ENCODE peak calls at places on chromosomes 13 and 19, in eight cellular contexts. R, E, C, Y, V, S, M and H are unnamed samples.
A peak's percentile ranks its signal among the peaks of the same experiment; 100 is the strongest.

GRCh38 chr19:35013820-35014754 is 14.0 kb downstream of the GRAMD1A start:
- DNase-seq in R (peak; percentile 64), E (no peak), C (no peak), Y (no peak), V (no peak), S (no peak), M (peak; percentile 4), H (no peak)

GRCh38 chr13:97659602-97660001 is 225.6 kb downstream of the RAP2A start:
- DNase-seq in R (no peak), E (no peak), C (peak; percentile 21), Y (no peak), V (no peak), S (no peak), M (peak; percentile 43), H (no peak)

GRCh38 chr19:21256722-21257121 is 72.5 kb downstream of the ZNF708 start:
- DNase-seq in R (no peak), E (no peak), C (peak; percentile 4), Y (peak; percentile 54), V (no peak), S (no peak), M (peak; percentile 16), H (no peak)

GRCh38 chr19:45962021-45962420 is 11.6 kb downstream of the NOVA2 start:
- DNase-seq in R (no peak), E (no peak), C (no peak), Y (no peak), V (no peak), S (no peak), M (no peak), H (no peak)

GRCh38 chr13:59112375-59112774 is 1051.4 kb downstream of the DIAPH3 start:
- DNase-seq in R (peak; percentile 63), E (no peak), C (peak; percentile 99), Y (peak; percentile 1), V (no peak), S (no peak), M (peak; percentile 21), H (no peak)

GRCh38 chr19:54995561-54995960 is 29.4 kb downstream of the NLRP2 start:
- DNase-seq in R (no peak), E (no peak), C (no peak), Y (no peak), V (no peak), S (no peak), M (no peak), H (no peak)

GRCh38 chr19:52585101-52585500 is 15.0 kb downstream of the ZNF701 start:
- DNase-seq in R (no peak), E (no peak), C (no peak), Y (no peak), V (no peak), S (no peak), M (no peak), H (no peak)

GRCh38 chr19:17846146-17846545 is 1.6 kb downstream of the JAK3 start:
- DNase-seq in R (no peak), E (no peak), C (no peak), Y (no peak), V (no peak), S (no peak), M (no peak), H (no peak)

GRCh38 chr13:86795858-86796257 is 875.3 kb upstream of the SLITRK5 start:
- DNase-seq in R (no peak), E (no peak), C (no peak), Y (no peak), V (no peak), S (no peak), M (no peak), H (no peak)

GRCh38 chr19:4939466-4939865 is 29.4 kb upstream of the KDM4B start:
- DNase-seq in R (no peak), E (no peak), C (no peak), Y (no peak), V (no peak), S (no peak), M (no peak), H (no peak)

GRCh38 chr13:60627071-60627686 is 230.2 kb downstream of the TDRD3 start:
- DNase-seq in R (no peak), E (no peak), C (peak; percentile 3), Y (peak; percentile 22), V (no peak), S (no peak), M (peak; percentile 70), H (no peak)

GRCh38 chr19:18660051-18660910 is 23.2 kb upstream of the CRTC1 start:
- DNase-seq in R (peak; percentile 83), E (no peak), C (peak; percentile 69), Y (peak; percentile 81), V (peak; percentile 53), S (no peak), M (no peak), H (peak; percentile 86)

GRCh38 chr19:48353682-48354081 is 10.1 kb downstream of the TMEM143 start:
- DNase-seq in R (no peak), E (no peak), C (peak; percentile 33), Y (peak; percentile 50), V (no peak), S (no peak), M (no peak), H (no peak)

GRCh38 chr19:51695088-51695487 is 2.0 kb downstream of the SPACA6 start:
- DNase-seq in R (no peak), E (no peak), C (no peak), Y (no peak), V (no peak), S (no peak), M (no peak), H (no peak)

GRCh38 chr13:73133536-73133935 is 74.7 kb downstream of the KLF5 start:
- DNase-seq in R (no peak), E (no peak), C (no peak), Y (peak; percentile 66), V (no peak), S (no peak), M (no peak), H (no peak)

GRCh38 chr19:676343-677105 is at the start of gene FSTL3:
- DNase-seq in R (no peak), E (no peak), C (no peak), Y (peak; percentile 37), V (no peak), S (no peak), M (peak; percentile 77), H (no peak)

GRCh38 chr19:39969266-39969665 is 1.7 kb upstream of the PSMC4 start:
- DNase-seq in R (no peak), E (no peak), C (peak; percentile 35), Y (no peak), V (no peak), S (no peak), M (no peak), H (no peak)

GRCh38 chr19:17681505-17682125 is 6.5 kb downstream of the UNC13A start:
- DNase-seq in R (no peak), E (peak; percentile 21), C (peak; percentile 56), Y (peak; percentile 45), V (no peak), S (no peak), M (peak; percentile 77), H (no peak)

GRCh38 chr13:31731923-31732322 is 7.4 kb upstream of the RXFP2 start:
- DNase-seq in R (no peak), E (no peak), C (no peak), Y (peak; percentile 20), V (no peak), S (no peak), M (no peak), H (no peak)

GRCh38 chr13:99431927-99432636 is 69.2 kb upstream of the TM9SF2 start:
- DNase-seq in R (no peak), E (no peak), C (no peak), Y (no peak), V (no peak), S (no peak), M (no peak), H (no peak)

GRCh38 chr13:56864451-56864850 is 276.3 kb upstream of the PRR20A start:
- DNase-seq in R (no peak), E (no peak), C (no peak), Y (no peak), V (no peak), S (no peak), M (no peak), H (no peak)

GRCh38 chr13:110225609-110226008 is 81.3 kb downstream of the COL4A1 start:
- DNase-seq in R (no peak), E (no peak), C (no peak), Y (no peak), V (no peak), S (no peak), M (no peak), H (no peak)

GRCh38 chr13:40439928-40440327 is 226.5 kb downstream of the FOXO1 start:
- DNase-seq in R (no peak), E (no peak), C (no peak), Y (no peak), V (no peak), S (no peak), M (no peak), H (no peak)

GRCh38 chr13:108742681-108743080 is 113.3 kb downstream of the MYO16 start:
- DNase-seq in R (no peak), E (no peak), C (no peak), Y (no peak), V (no peak), S (no peak), M (no peak), H (no peak)

GRCh38 chr19:40693150-40693788 is 2.8 kb upstream of the NUMBL start:
- DNase-seq in R (no peak), E (no peak), C (no peak), Y (no peak), V (no peak), S (no peak), M (no peak), H (no peak)

GRCh38 chr19:22257916-22258315 is 28.3 kb upstream of the ZNF729 start:
- DNase-seq in R (no peak), E (no peak), C (no peak), Y (no peak), V (no peak), S (no peak), M (no peak), H (no peak)

GRCh38 chr19:40150170-40150569 is 41.1 kb upstream of the MAP3K10 start:
- DNase-seq in R (no peak), E (no peak), C (peak; percentile 15), Y (no peak), V (no peak), S (no peak), M (no peak), H (peak; percentile 17)

GRCh38 chr13:55948175-55948574 is 1192.5 kb upstream of the PRR20A start:
- DNase-seq in R (no peak), E (no peak), C (no peak), Y (no peak), V (no peak), S (no peak), M (no peak), H (no peak)

GRCh38 chr19:19115954-19116353 is 22.3 kb downstream of the TMEM161A start:
- DNase-seq in R (no peak), E (peak; percentile 19), C (no peak), Y (peak; percentile 17), V (no peak), S (no peak), M (no peak), H (no peak)